ENCODE peak calls at places on chromosome 13, in four cellular contexts. I, E, Q and D are unnamed samples.

GRCh38 chr13:58625703-58626389 is 994.3 kb downstream of the PCDH17 start:
- DNase-seq in Q (no peak), I (no peak), E (no peak), D (no peak)

GRCh38 chr13:42760949-42761348 is 20.4 kb upstream of the FAM216B start:
- DNase-seq in E (no peak), I (no peak), Q (peak; percentile 32), D (no peak)

GRCh38 chr13:79525458-79525857 is 44.5 kb downstream of the NDFIP2 start:
- DNase-seq in E (no peak), Q (no peak), I (no peak), D (no peak)

GRCh38 chr13:33717775-33718174 is 100.2 kb upstream of the RFC3 start:
- DNase-seq in E (no peak), Q (no peak), I (no peak), D (no peak)

GRCh38 chr13:27125357-27126282 is 46.0 kb downstream of the USP12 start:
- DNase-seq in Q (no peak), I (no peak), E (no peak), D (no peak)

GRCh38 chr13:75479102-75479501 is 2.9 kb downstream of the TBC1D4 start:
- DNase-seq in I (no peak), E (no peak), Q (no peak), D (no peak)

GRCh38 chr13:66513728-66514127 is 716.4 kb downstream of the PCDH9 start:
- DNase-seq in I (no peak), E (no peak), Q (no peak), D (no peak)

GRCh38 chr13:99982741-99983400 is 1.3 kb downstream of the ZIC2 start:
- DNase-seq in E (no peak), Q (no peak), I (peak; percentile 31), D (no peak)

GRCh38 chr13:50453238-50453637 is 390.3 kb downstream of the DLEU7 start:
- DNase-seq in I (no peak), Q (no peak), E (no peak), D (no peak)

GRCh38 chr13:33233547-33233946 is 52.0 kb downstream of the STARD13 start:
- DNase-seq in E (no peak), I (no peak), Q (peak; percentile 45), D (no peak)

GRCh38 chr13:52845766-52846566 is 2.5 kb downstream of the PCDH8 start:
- DNase-seq in I (peak; percentile 82), Q (peak; percentile 23), E (no peak), D (no peak)

GRCh38 chr13:98919566-98919965 is 58.3 kb downstream of the DOCK9 start:
- DNase-seq in I (no peak), E (no peak), Q (no peak), D (no peak)

GRCh38 chr13:76745246-76746200 is 140.7 kb downstream of the KCTD12 start:
- DNase-seq in Q (no peak), E (no peak), I (peak; percentile 15), D (no peak)

GRCh38 chr13:92677571-92677970 is 549.0 kb upstream of the GPC6 start:
- DNase-seq in Q (no peak), I (peak; percentile 16), E (no peak), D (no peak)

GRCh38 chr13:39586142-39586541 is 16.9 kb downstream of the LHFPL6 start:
- DNase-seq in E (no peak), Q (no peak), I (no peak), D (no peak)

GRCh38 chr13:73714522-73714921 is 419.7 kb downstream of the KLF12 start:
- DNase-seq in E (no peak), Q (no peak), I (no peak), D (no peak)

GRCh38 chr13:97298816-97299215 is 76.7 kb downstream of the MBNL2 start:
- DNase-seq in E (no peak), Q (no peak), I (no peak), D (no peak)

GRCh38 chr13:109787135-109787954 is 962 bp upstream of the IRS2 start:
- DNase-seq in I (peak; percentile 74), E (no peak), Q (peak; percentile 53), D (no peak)

GRCh38 chr13:33441015-33441414 is 155.5 kb upstream of the STARD13 start:
- DNase-seq in E (no peak), I (peak; percentile 67), Q (peak; percentile 28), D (no peak)

GRCh38 chr13:107721436-107721835 is 493.9 kb downstream of the LIG4 start:
- DNase-seq in Q (no peak), E (no peak), I (no peak), D (no peak)

GRCh38 chr13:40981361-40981760 is 37.8 kb downstream of the ELF1 start:
- DNase-seq in Q (no peak), I (no peak), E (peak; percentile 49), D (no peak)

GRCh38 chr13:40982772-40983171 is 36.3 kb downstream of the ELF1 start:
- DNase-seq in E (peak; percentile 89), I (no peak), Q (no peak), D (peak; percentile 81)

GRCh38 chr13:40983269-40983668 is 35.8 kb downstream of the ELF1 start:
- DNase-seq in Q (no peak), I (no peak), E (no peak), D (no peak)

GRCh38 chr13:40980466-40980865 is 38.6 kb downstream of the ELF1 start:
- DNase-seq in I (no peak), E (peak; percentile 70), Q (no peak), D (peak; percentile 58)

DNA sequence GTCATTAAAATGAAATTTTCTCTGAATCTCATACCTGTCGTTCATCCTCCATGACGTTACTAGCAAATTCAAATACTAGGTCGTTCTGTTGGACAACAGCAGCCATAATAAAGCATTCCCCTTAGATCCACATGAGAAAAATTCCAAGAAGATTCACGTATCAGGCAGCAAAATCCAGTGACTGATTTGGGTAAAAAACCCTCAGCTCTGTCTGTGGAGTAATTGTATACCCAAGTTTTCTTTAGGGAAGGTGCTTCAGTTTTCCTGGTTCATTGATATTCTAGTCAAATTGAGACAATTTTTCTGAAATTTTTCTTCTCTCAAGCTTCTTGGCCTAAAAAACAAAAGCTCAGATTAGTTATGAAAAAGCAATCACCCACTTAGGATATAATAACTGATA is 37.2 kb downstream of the ELF1 start:
- DNase-seq in Q (no peak), I (no peak), E (no peak), D (no peak)
- H3K4me1 ChIP-seq in Q (peaks cover 79% of the 10 kb centered on the region), I (peaks cover 10% of the 10 kb centered on the region), E (peaks cover 50% of the 10 kb centered on the region), D (peaks cover 49% of the 10 kb centered on the region)

GRCh38 chr13:113599396-113599795 is 14.8 kb downstream of the TFDP1 start:
- DNase-seq in Q (no peak), I (no peak), E (no peak), D (peak; percentile 9)
- H3K36me3 ChIP-seq in Q (no peaks in the 10 kb centered on the region), I (no peaks in the 10 kb centered on the region), E (peaks cover 13% of the 10 kb centered on the region), D (peaks cover 8% of the 10 kb centered on the region)

DNA sequence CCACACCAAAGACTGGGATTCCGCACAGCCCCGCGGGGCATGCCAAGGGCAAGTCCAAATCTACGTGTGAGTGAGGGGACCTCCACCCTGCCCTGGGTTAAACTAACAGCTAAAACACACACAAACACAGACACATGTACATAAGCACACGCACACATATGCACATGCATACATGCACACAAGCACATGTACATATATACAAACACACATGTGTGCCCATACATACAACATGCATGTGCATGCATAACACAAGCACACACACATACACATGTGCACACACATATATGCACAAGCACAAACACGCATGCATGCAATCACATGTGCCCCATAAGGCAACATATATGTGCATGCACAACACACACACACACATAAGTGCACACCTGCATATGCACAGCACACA is 136.7 kb downstream of the SOX1 start:
- DNase-seq in I (no peak), Q (no peak), E (no peak), D (no peak)
- H3K4me1 ChIP-seq in I (peaks cover 16% of the 10 kb centered on the region), Q (peaks cover 4% of the 10 kb centered on the region), E (no peaks in the 10 kb centered on the region), D (no peaks in the 10 kb centered on the region)

GRCh38 chr13:24041822-24042221 is 118.7 kb upstream of the SPATA13 start:
- DNase-seq in Q (no peak), I (no peak), E (no peak), D (no peak)
- H3K36me3 ChIP-seq in Q (no peaks in the 10 kb centered on the region), I (no peaks in the 10 kb centered on the region), E (no peaks in the 10 kb centered on the region), D (no peaks in the 10 kb centered on the region)

DNA sequence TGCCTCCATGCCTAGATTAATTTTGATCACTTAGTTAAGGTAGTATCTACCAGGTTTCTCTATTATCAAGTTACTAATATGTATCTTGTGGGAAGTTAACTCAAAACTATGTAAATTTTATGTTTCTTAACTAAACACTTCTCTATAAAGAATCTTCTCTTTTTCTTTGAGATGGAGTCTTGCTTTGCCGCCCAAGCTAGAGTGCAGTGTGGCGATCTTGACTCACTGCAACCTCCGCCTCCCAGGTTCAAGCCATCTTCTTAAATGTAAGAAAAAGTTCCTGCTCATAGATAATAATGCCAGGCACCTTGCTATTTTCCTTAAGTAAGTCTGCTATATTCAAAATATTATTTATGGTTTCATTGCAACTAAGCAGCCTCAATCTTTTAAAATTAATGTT is 58.4 kb downstream of the ELF1 start:
- DNase-seq in E (no peak), I (no peak), Q (no peak), D (no peak)
- H3K4me1 ChIP-seq in E (peaks cover 63% of the 10 kb centered on the region), I (no peaks in the 10 kb centered on the region), Q (peaks cover 39% of the 10 kb centered on the region), D (peaks cover 54% of the 10 kb centered on the region)

GRCh38 chr13:29523199-29523931 is 72.1 kb downstream of the SLC7A1 start:
- DNase-seq in I (no peak), E (no peak), Q (no peak), D (no peak)

GRCh38 chr13:29521336-29521735 is 74.2 kb downstream of the SLC7A1 start:
- DNase-seq in E (no peak), Q (no peak), I (no peak), D (no peak)

GRCh38 chr13:29522044-29522685 is 73.3 kb downstream of the SLC7A1 start:
- DNase-seq in E (no peak), I (no peak), Q (no peak), D (no peak)

GRCh38 chr13:29519921-29520320 is 75.6 kb downstream of the SLC7A1 start:
- DNase-seq in I (no peak), E (no peak), Q (no peak), D (no peak)

GRCh38 chr13:29520671-29521070 is 74.8 kb downstream of the SLC7A1 start:
- DNase-seq in E (no peak), Q (no peak), I (no peak), D (no peak)
- H3K36me3 ChIP-seq in E (peaks cover 34% of the 10 kb centered on the region), Q (no peaks in the 10 kb centered on the region), I (peaks cover 43% of the 10 kb centered on the region), D (peaks cover 40% of the 10 kb centered on the region)

GRCh38 chr13:48404952-48405351 is 8.0 kb downstream of the LPAR6 start:
- DNase-seq in Q (no peak), I (no peak), E (no peak), D (no peak)
- H3K4me1 ChIP-seq in Q (peaks cover 4% of the 10 kb centered on the region), I (no peaks in the 10 kb centered on the region), E (peaks cover 96% of the 10 kb centered on the region), D (peaks cover 71% of the 10 kb centered on the region)

DNA sequence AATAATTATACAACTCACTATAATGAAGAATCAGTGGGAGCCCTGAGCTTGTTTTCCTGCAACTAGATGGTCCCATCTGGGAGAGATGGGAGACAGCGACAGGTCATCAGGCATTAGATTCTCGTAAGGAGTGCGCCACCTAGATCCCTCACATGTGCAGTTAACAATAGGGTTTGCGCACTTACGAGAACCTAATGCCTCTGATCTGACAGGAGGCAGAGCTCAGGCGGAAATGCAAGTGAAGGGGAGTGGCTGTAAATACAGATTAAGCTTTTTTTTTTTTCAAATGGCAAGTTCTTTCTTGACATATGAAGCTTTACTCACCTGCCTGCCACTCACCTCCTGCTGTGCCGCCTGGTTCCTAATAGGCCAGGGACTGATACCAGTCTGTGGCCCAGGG is 14.4 kb downstream of the CDC16 start:
- DNase-seq in E (no peak), Q (no peak), I (no peak), D (no peak)
- H3K36me3 ChIP-seq in E (peaks cover 65% of the 10 kb centered on the region), Q (peaks cover 25% of the 10 kb centered on the region), I (peaks cover 70% of the 10 kb centered on the region), D (peaks cover 53% of the 10 kb centered on the region)